ENCODE peak calls at places on chromosomes 1 and 21, in eight cellular contexts. Q is astrocyte, V is GM23338, D is HCT116, N is osteoblast, S is fibroblast of lung, O is hepatocyte, F is PC-9. K is an unnamed sample.

GRCh38 chr1:31699341-31699891 is 4.4 kb downstream of the COL16A1 start:
- DNase-seq in N (peak; percentile 58), F (no peak), O (no peak), S (no peak), D (no peak), V (no peak), Q (no peak), K (no peak)

GRCh38 chr21:34693192-34693810 is 24.5 kb downstream of the CLIC6 start:
- DNase-seq in Q (peak; percentile 63), O (peak; percentile 74), D (peak; percentile 59), S (peak; percentile 67), V (peak; percentile 85), N (peak; percentile 84), F (peak; percentile 39), K (peak; percentile 78)

GRCh38 chr1:225440380-225440957 is 12.6 kb upstream of the LBR start:
- DNase-seq in O (no peak), D (no peak), Q (no peak), F (no peak), V (no peak), N (no peak), S (no peak), K (no peak)

GRCh38 chr1:240234477-240235225 is 143.0 kb downstream of the FMN2 start:
- DNase-seq in N (no peak), V (no peak), F (no peak), O (no peak), Q (peak; percentile 77), S (peak; percentile 83), D (no peak), K (no peak)

GRCh38 chr1:230922620-230923019 is 54.3 kb upstream of the C1orf198 start:
- DNase-seq in F (no peak), N (no peak), V (no peak), D (no peak), S (no peak), Q (no peak), O (no peak), K (no peak)

GRCh38 chr1:213327318-213327667 is 276.3 kb downstream of the RPS6KC1 start:
- DNase-seq in V (no peak), D (no peak), F (no peak), N (peak; percentile 39), O (peak; percentile 58), Q (peak; percentile 92), S (peak; percentile 93), K (no peak)

GRCh38 chr1:81804320-81804719 is 3.6 kb downstream of the ADGRL2 start:
- DNase-seq in N (peak; percentile 3), O (no peak), Q (no peak), V (peak; percentile 76), S (no peak), F (no peak), D (no peak), K (no peak)

GRCh38 chr1:79704067-79704466 is 697.5 kb upstream of the ADGRL4 start:
- DNase-seq in F (no peak), Q (no peak), V (no peak), S (no peak), D (no peak), O (no peak), N (no peak), K (no peak)

GRCh38 chr1:15339580-15339979 is 70.1 kb upstream of the EFHD2 start:
- DNase-seq in N (no peak), V (no peak), Q (no peak), D (no peak), S (no peak), F (peak; percentile 42), O (no peak), K (no peak)

GRCh38 chr1:247165674-247166073 is 6.1 kb downstream of the ZNF124 start:
- DNase-seq in S (no peak), D (no peak), Q (no peak), N (no peak), F (no peak), V (no peak), O (no peak), K (no peak)

GRCh38 chr1:51192213-51192843 is 43.7 kb upstream of the RNF11 start:
- DNase-seq in Q (peak; percentile 51), O (peak; percentile 83), D (peak; percentile 63), F (peak; percentile 60), S (peak; percentile 70), V (peak; percentile 87), N (peak; percentile 85), K (peak; percentile 70)

GRCh38 chr1:47701741-47702515 is 264.1 kb downstream of the FOXD2 start:
- DNase-seq in S (no peak), F (no peak), D (no peak), N (no peak), Q (no peak), O (no peak), V (no peak), K (no peak)

GRCh38 chr1:206467915-206468314 is 2.4 kb upstream of the IKBKE start:
- DNase-seq in V (no peak), O (no peak), S (no peak), F (no peak), N (peak; percentile 83), Q (no peak), D (no peak), K (no peak)

GRCh38 chr21:31205412-31205811 is 138.6 kb downstream of the TIAM1 start:
- DNase-seq in F (no peak), N (no peak), S (no peak), O (no peak), V (no peak), D (no peak), Q (no peak), K (no peak)

GRCh38 chr1:173393655-173393993 is 83.5 kb upstream of the PRDX6 start:
- DNase-seq in Q (peak; percentile 65), S (peak; percentile 67), D (no peak), N (no peak), F (no peak), O (no peak), V (no peak), K (no peak)

GRCh38 chr1:97654866-97655265 is 266.0 kb downstream of the DPYD start:
- DNase-seq in V (no peak), Q (peak; percentile 90), N (no peak), F (no peak), D (no peak), O (no peak), S (peak; percentile 88), K (no peak)

GRCh38 chr1:215418876-215419442 is 148.1 kb upstream of the KCTD3 start:
- DNase-seq in Q (peak; percentile 6), F (no peak), D (no peak), S (peak; percentile 22), O (no peak), V (peak; percentile 33), N (no peak), K (no peak)

GRCh38 chr1:212975607-212975918 is 25.2 kb downstream of the VASH2 start:
- DNase-seq in Q (no peak), V (no peak), N (no peak), O (no peak), D (no peak), F (no peak), S (no peak), K (no peak)

GRCh38 chr1:177741476-177741875 is 228.4 kb downstream of the SEC16B start:
- DNase-seq in D (no peak), S (no peak), O (no peak), Q (no peak), F (no peak), N (no peak), V (no peak), K (no peak)

GRCh38 chr21:33380483-33380998 is 22.7 kb upstream of the IFNGR2 start:
- DNase-seq in V (peak; percentile 17), S (peak; percentile 95), O (peak; percentile 88), F (peak; percentile 89), N (peak; percentile 82), D (peak; percentile 94), Q (peak; percentile 93), K (peak; percentile 96)

GRCh38 chr1:178341218-178341956 is 155.4 kb downstream of the CLEC20A start:
- DNase-seq in N (peak; percentile 86), V (peak; percentile 98), S (peak; percentile 94), O (peak; percentile 77), Q (peak; percentile 91), F (peak; percentile 89), D (peak; percentile 68), K (no peak)

DNA sequence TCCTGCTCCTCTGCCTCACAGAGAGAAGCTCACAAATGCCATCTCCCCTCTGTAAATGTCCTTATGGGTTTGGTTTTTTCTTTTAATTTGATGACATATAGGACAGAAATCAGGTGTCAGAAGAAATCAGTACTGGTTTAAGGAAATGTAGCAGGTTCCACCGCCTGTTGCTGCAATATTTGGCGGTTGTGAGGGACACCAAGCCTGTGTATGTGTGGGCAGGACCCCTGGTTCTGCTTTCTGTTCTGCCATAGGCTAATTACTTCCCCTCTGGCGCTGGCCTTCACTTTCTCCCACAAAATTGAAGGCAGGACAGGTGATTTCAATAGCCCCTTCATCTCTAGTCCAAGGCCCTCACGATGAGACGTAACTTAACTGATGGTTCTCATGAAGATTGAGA is 69.2 kb downstream of the PRDM2 start:
- DNase-seq in F (no peak), N (no peak), V (no peak), O (no peak), S (no peak), Q (no peak), D (no peak), K (no peak)
- H3K79me2 ChIP-seq in F (peaks cover 45% of the 10 kb centered on the region), N (peaks cover 87% of the 10 kb centered on the region), V (peaks cover 41% of the 10 kb centered on the region), O (peaks cover 99% of the 10 kb centered on the region), S (peaks cover 75% of the 10 kb centered on the region), Q (peaks cover 98% of the 10 kb centered on the region), D (peaks cover 95% of the 10 kb centered on the region), K (peaks cover 100% of the 10 kb centered on the region)

GRCh38 chr21:39705849-39706248 is 39.1 kb upstream of the IGSF5 start:
- DNase-seq in D (no peak), V (no peak), O (no peak), N (no peak), F (no peak), S (no peak), Q (no peak), K (peak; percentile 25)
- TF ChIP-seq CTCF in D (no peak), V (no peak), O (no peak), N (peak; percentile 39), F (no peak), S (peak; percentile 12), Q (peak; percentile 20), K (peak; percentile 36)

GRCh38 chr1:156582388-156583022 is 3.0 kb downstream of the TTC24 start:
- DNase-seq in D (no peak), N (no peak), F (no peak), S (no peak), Q (no peak), O (no peak), V (no peak), K (no peak)
- H3K4me3 ChIP-seq in D (no peak overlapping the region), N (no peak overlapping the region), F (no peak overlapping the region), S (no peak overlapping the region), Q (no peak overlapping the region), O (no peak overlapping the region), V (no peak overlapping the region), K (no peak overlapping the region)

DNA sequence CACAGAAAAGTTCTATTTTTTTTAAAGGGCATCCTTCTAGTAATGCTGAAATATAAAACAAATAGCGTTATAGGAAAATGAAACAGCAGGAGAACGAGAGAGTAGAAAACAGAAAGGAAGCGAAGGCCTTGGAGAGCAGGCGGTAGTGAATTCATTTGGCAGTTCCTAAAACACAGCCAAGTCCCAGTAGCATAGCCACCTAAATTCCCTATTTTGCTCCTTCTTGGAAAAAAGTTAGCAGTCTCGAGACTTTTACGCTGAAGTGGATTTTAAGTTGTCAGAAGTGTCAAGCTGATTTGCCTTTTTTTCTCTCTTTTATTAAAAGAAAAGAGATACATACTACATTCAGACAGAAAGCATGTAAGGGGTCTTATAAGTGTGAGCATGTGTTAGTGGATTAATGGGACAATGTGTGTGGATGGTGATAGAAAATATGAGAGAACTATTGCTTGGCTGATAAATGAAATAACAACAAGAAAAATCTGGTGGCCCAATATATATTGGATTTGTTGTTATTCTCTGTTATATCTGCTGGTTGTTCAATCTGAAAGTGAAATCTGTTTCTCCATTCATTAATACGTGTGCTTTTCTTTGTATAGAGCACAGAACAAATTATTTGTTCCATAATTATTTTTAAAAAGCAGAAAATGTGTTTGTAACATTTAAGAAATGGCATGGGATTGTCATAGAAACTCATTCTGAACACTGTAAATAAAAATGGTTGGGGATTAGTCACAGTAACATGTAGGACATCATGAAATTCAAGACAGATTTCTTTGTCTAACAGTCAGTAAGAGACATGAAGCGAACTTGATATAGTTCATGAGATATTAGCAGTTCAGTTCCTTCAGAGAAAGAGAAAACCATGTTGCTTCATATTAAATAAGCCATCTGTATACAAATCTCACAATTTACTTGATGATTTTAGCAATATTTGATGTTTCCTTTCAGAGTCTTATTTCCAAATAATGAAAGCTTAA is 19.4 kb downstream of the NFIA start:
- DNase-seq in D (no peak), Q (no peak), O (no peak), S (no peak), N (no peak), F (no peak), V (peak; percentile 8), K (no peak)
- H3K79me2 ChIP-seq in D (peaks cover 30% of the 10 kb centered on the region), Q (no peaks in the 10 kb centered on the region), O (peaks cover 81% of the 10 kb centered on the region), S (no peaks in the 10 kb centered on the region), N (peaks cover 2% of the 10 kb centered on the region), F (peaks cover 47% of the 10 kb centered on the region), V (no peaks in the 10 kb centered on the region), K (no peaks in the 10 kb centered on the region)

K was measured in MM.1S.